ENCODE peak calls at places on chromosome 13, in ten cellular contexts. M is K562; P is CD8-positive, alpha-beta memory T cell; F is A549; B is upper lobe of right lung; W is colonic mucosa; L is fibroblast of lung; D is esophagus squamous epithelium; V is prostate gland; Q is effector memory CD4-positive, alpha-beta T cell. R is an unnamed sample.

GRCh38 chr13:40233731-40234195 is 432.7 kb downstream of the FOXO1 start:
- DNase-seq in M (no peak), D (no peak), F (no peak), W (no peak), Q (no peak), V (peak), P (no peak), L (no peak), B (no peak), R (no peak)

GRCh38 chr13:50130686-50131051 is 115.4 kb downstream of the KCNRG start:
- DNase-seq in D (no peak), V (no peak), P (peak), L (peak), M (no peak), F (peak), B (no peak), Q (no peak), W (peak), R (peak)

GRCh38 chr13:76790519-76791289 is 95.5 kb downstream of the KCTD12 start:
- DNase-seq in Q (no peak), B (no peak), W (no peak), M (no peak), P (no peak), V (no peak), F (no peak), D (no peak), L (no peak), R (peak)

GRCh38 chr13:114142640-114143490 is 10.4 kb upstream of the RASA3 start:
- DNase-seq in L (peak), M (no peak), P (peak), Q (peak), B (peak), D (no peak), W (peak), F (no peak), V (peak), R (no peak)

GRCh38 chr13:112343591-112343990 is 32.6 kb upstream of the SPACA7 start:
- DNase-seq in B (peak), L (no peak), V (no peak), W (no peak), F (no peak), M (no peak), P (no peak), Q (no peak), D (no peak), R (no peak)

GRCh38 chr13:94063096-94063495 is 416.4 kb downstream of the DCT start:
- DNase-seq in L (peak), B (no peak), V (no peak), P (no peak), F (no peak), D (no peak), W (no peak), Q (no peak), M (no peak), R (peak)

GRCh38 chr13:105663182-105663581 is 872.3 kb downstream of the EFNB2 start:
- DNase-seq in Q (no peak), P (no peak), V (no peak), W (no peak), L (no peak), M (no peak), D (no peak), B (no peak), F (no peak), R (no peak)

GRCh38 chr13:75870397-75870801 is 234.3 kb downstream of the LMO7 start:
- DNase-seq in Q (no peak), V (no peak), B (no peak), W (no peak), F (peak), L (peak), M (peak), D (no peak), P (peak), R (peak)

GRCh38 chr13:99743079-99743478 is 228.5 kb downstream of the ZIC5 start:
- DNase-seq in M (no peak), P (no peak), L (no peak), D (no peak), B (no peak), Q (no peak), F (no peak), W (no peak), V (no peak), R (no peak)

GRCh38 chr13:50167224-50167947 is 152.1 kb downstream of the KCNRG start:
- DNase-seq in L (no peak), F (no peak), D (no peak), B (no peak), Q (no peak), M (no peak), V (no peak), P (no peak), W (no peak), R (no peak)

GRCh38 chr13:110680852-110681251 is 25.1 kb downstream of the CARS2 start:
- DNase-seq in P (peak), W (no peak), L (peak), D (no peak), B (no peak), V (no peak), Q (no peak), F (peak), M (peak), R (peak)

GRCh38 chr13:51841732-51842131 is 3.2 kb downstream of the TMEM272 start:
- DNase-seq in M (no peak), W (no peak), Q (no peak), B (no peak), V (no peak), D (no peak), F (no peak), P (no peak), L (no peak), R (no peak)

GRCh38 chr13:82655518-82655855 is 1226.8 kb downstream of the SLITRK1 start:
- DNase-seq in B (no peak), P (no peak), M (no peak), L (no peak), Q (no peak), F (no peak), V (no peak), D (no peak), W (no peak), R (peak)

GRCh38 chr13:26476111-26476743 is 81.3 kb upstream of the WASF3 start:
- DNase-seq in M (no peak), P (no peak), L (peak), W (no peak), V (no peak), B (no peak), Q (no peak), F (no peak), D (no peak), R (no peak)

GRCh38 chr13:99307247-99307646 is at the start of gene GPR183:
- DNase-seq in M (peak), V (no peak), Q (no peak), F (no peak), D (no peak), P (peak), B (no peak), W (no peak), L (no peak), R (peak)

GRCh38 chr13:93927431-93927830 is 552.1 kb downstream of the DCT start:
- DNase-seq in B (no peak), P (no peak), D (no peak), Q (no peak), L (no peak), F (no peak), V (no peak), M (no peak), W (no peak), R (peak)

GRCh38 chr13:42266464-42266863 is 5.5 kb upstream of the AKAP11 start:
- DNase-seq in L (peak), D (no peak), W (no peak), M (no peak), P (no peak), Q (no peak), B (no peak), F (no peak), V (no peak), R (peak)

GRCh38 chr13:75079226-75079625 is 402.7 kb downstream of the TBC1D4 start:
- DNase-seq in M (no peak), F (no peak), W (no peak), V (no peak), B (no peak), Q (no peak), P (no peak), L (peak), D (no peak), R (peak)

GRCh38 chr13:111508164-111508870 is 187.9 kb downstream of the TEX29 start:
- DNase-seq in W (no peak), F (no peak), B (no peak), P (no peak), D (no peak), L (no peak), V (no peak), M (no peak), Q (no peak), R (no peak)

GRCh38 chr13:44815507-44816074 is 173.7 kb downstream of the NUFIP1 start:
- DNase-seq in B (no peak), D (no peak), V (peak), W (peak), L (peak), Q (no peak), P (no peak), F (peak), M (no peak), R (peak)

GRCh38 chr13:69280399-69280798 is 827.2 kb upstream of the ATXN8OS start:
- DNase-seq in P (no peak), W (no peak), B (no peak), F (no peak), Q (no peak), V (no peak), L (no peak), D (no peak), M (no peak), R (no peak)

GRCh38 chr13:78121459-78122348 is 203.1 kb upstream of the EDNRB start:
- DNase-seq in F (peak), D (no peak), V (peak), P (peak), Q (no peak), M (peak), B (no peak), L (peak), W (peak), R (peak)

GRCh38 chr13:44382635-44383145 is 9.1 kb downstream of the SERP2 start:
- DNase-seq in L (no peak), M (peak), W (no peak), F (no peak), P (no peak), D (no peak), B (no peak), V (peak), Q (no peak), R (no peak)

GRCh38 chr13:34358811-34359513 is 541.0 kb downstream of the RFC3 start:
- DNase-seq in D (no peak), P (no peak), W (no peak), V (no peak), L (peak), B (no peak), Q (no peak), F (no peak), M (no peak), R (peak)

GRCh38 chr13:28320884-28321574 is 173.9 kb downstream of the FLT1 start:
- DNase-seq in W (no peak), F (no peak), B (no peak), Q (no peak), D (no peak), V (no peak), P (no peak), M (no peak), L (peak), R (no peak)

GRCh38 chr13:85896516-85897450 is 97.6 kb upstream of the SLITRK6 start:
- DNase-seq in B (no peak), P (no peak), Q (no peak), V (no peak), W (no peak), D (no peak), F (no peak), M (no peak), L (no peak), R (no peak)

GRCh38 chr13:95276119-95276505 is 25.1 kb downstream of the ABCC4 start:
- DNase-seq in P (no peak), M (no peak), V (no peak), W (no peak), L (no peak), D (no peak), Q (no peak), F (no peak), B (no peak), R (no peak)

GRCh38 chr13:21071894-21072293 is 10.5 kb upstream of the LATS2 start:
- DNase-seq in M (no peak), B (no peak), P (no peak), V (no peak), Q (no peak), D (no peak), L (peak), F (no peak), W (no peak), R (peak)

GRCh38 chr13:29861694-29862110 is 11.3 kb upstream of the UBL3 start:
- DNase-seq in W (no peak), B (no peak), M (no peak), V (no peak), D (no peak), L (peak), F (no peak), Q (no peak), P (no peak), R (no peak)

GRCh38 chr13:95533545-95534135 is 18.9 kb upstream of the CLDN10 start:
- DNase-seq in F (no peak), D (no peak), W (peak), M (no peak), B (no peak), L (no peak), V (no peak), Q (no peak), P (no peak), R (no peak)

GRCh38 chr13:109918179-109918651 is 131.8 kb upstream of the IRS2 start:
- DNase-seq in Q (no peak), B (no peak), W (no peak), M (no peak), V (no peak), P (no peak), F (no peak), D (no peak), L (no peak), R (peak)

GRCh38 chr13:26348966-26349365 is 95.0 kb downstream of the CDK8 start:
- DNase-seq in M (peak), B (no peak), L (no peak), V (no peak), F (no peak), P (no peak), D (no peak), W (no peak), Q (no peak), R (no peak)

GRCh38 chr13:27678306-27679040 is 56.8 kb downstream of the POLR1D start:
- DNase-seq in Q (no peak), D (no peak), P (no peak), W (peak), B (no peak), M (peak), F (no peak), L (no peak), V (no peak), R (no peak)

GRCh38 chr13:50720856-50721663 is 122.4 kb downstream of the DLEU7 start:
- DNase-seq in F (no peak), P (no peak), W (no peak), M (no peak), B (no peak), D (no peak), L (no peak), Q (no peak), V (no peak), R (no peak)

GRCh38 chr13:98821372-98822237 is 69.1 kb upstream of the SLC15A1 start:
- DNase-seq in L (peak), M (no peak), Q (no peak), P (no peak), W (peak), B (no peak), F (no peak), V (no peak), D (no peak), R (peak)

GRCh38 chr13:76885203-76886004 is 801 bp downstream of the KCTD12 start:
- DNase-seq in P (peak), B (peak), L (peak), W (peak), V (peak), D (peak), F (peak), M (peak), Q (peak), R (peak)

GRCh38 chr13:51797664-51798488 is 6.1 kb downstream of the DHRS12 start:
- DNase-seq in Q (peak), M (peak), B (no peak), L (peak), P (peak), V (peak), F (peak), D (no peak), W (peak), R (peak)

GRCh38 chr13:67023088-67023893 is 206.8 kb downstream of the PCDH9 start:
- DNase-seq in Q (no peak), F (peak), W (no peak), P (no peak), M (peak), D (no peak), V (no peak), B (no peak), L (peak), R (peak)

GRCh38 chr13:23427342-23428182 is 5.9 kb downstream of the SACS start:
- DNase-seq in P (no peak), W (no peak), M (no peak), F (peak), L (peak), Q (no peak), D (no peak), V (peak), B (no peak), R (peak)

GRCh38 chr13:23432589-23432988 is 913 bp downstream of the SACS start:
- DNase-seq in M (no peak), Q (no peak), L (no peak), P (no peak), F (no peak), V (no peak), D (no peak), W (no peak), B (no peak), R (no peak)

GRCh38 chr13:23430664-23431063 is 2.8 kb downstream of the SACS start:
- DNase-seq in B (no peak), F (no peak), Q (no peak), V (no peak), L (no peak), M (no peak), W (no peak), P (no peak), D (no peak), R (no peak)

GRCh38 chr13:23433171-23434153 is at the start of gene SACS:
- DNase-seq in D (no peak), B (no peak), V (no peak), P (no peak), F (peak), L (peak), W (no peak), M (no peak), Q (no peak), R (peak)

GRCh38 chr13:23428183-23428528 is 5.3 kb downstream of the SACS start:
- DNase-seq in Q (no peak), M (peak), W (no peak), F (no peak), V (no peak), P (no peak), B (no peak), L (peak), D (no peak), R (peak)
- H3K4me3 ChIP-seq in Q (no peak), M (no peak), W (no peak), F (no peak), V (no peak), P (no peak), B (no peak), L (no peak), D (no peak), R (no peak)

DNA sequence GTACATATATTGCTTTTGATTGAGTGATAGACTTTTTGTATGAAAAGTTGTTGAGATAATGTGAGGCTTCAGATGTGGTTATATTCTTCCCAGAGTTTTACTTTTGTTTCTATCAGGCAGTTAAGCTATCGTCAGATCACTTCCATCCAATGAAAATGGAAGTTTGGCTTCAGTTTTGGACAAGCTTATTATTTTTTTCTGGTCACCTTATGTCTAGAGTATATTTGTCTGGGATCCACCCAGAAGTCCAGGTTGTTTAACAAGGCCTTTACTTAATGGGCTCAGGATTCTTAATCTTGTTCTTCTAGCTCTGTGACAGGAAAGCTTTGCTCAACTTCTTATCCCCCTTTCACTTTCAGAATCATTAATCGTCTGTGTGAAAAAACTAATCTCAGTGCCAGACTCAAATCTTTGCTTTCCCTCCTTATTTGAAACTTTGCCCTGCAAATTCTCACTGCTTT is 150.9 kb downstream of the PDS5B start:
- DNase-seq in B (no peak), P (peak), F (no peak), W (no peak), M (no peak), Q (no peak), L (peak), D (no peak), V (peak), R (peak)
- H3K4me3 ChIP-seq in B (peak), P (peak), F (no peak), W (peak), M (no peak), Q (peak), L (peak), D (peak), V (peak), R (no peak)

GRCh38 chr13:43319617-43320444 is 296.4 kb downstream of the DNAJC15 start:
- DNase-seq in W (no peak), M (no peak), F (no peak), V (no peak), B (no peak), P (no peak), Q (no peak), D (no peak), L (no peak), R (no peak)

DNA sequence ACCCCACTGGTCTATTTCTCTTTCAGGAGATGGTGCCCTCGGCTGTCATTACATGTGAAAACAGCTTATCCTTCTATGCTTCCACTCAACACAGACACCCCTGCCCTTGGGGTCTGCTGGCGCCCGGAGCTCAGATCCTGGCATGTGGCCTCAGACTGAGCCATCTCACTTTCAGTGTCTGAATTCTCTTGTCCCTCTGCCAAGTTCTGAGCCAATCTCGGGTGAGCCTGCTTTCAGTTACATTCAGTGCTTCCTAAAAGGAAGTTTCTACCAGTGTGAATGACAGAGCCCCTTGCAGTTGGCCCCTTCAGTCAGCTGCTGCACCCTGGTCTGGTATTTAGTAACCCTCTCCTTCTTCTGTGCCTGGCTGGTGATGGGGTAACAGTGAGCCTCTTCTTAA is 293.6 kb downstream of the DNAJC15 start:
- DNase-seq in M (no peak), P (no peak), W (no peak), F (no peak), L (peak), V (peak), Q (no peak), D (no peak), B (no peak), R (peak)
- H3K4me3 ChIP-seq in M (no peak), P (no peak), W (no peak), F (no peak), L (peak), V (no peak), Q (no peak), D (peak), B (no peak), R (peak)

DNA sequence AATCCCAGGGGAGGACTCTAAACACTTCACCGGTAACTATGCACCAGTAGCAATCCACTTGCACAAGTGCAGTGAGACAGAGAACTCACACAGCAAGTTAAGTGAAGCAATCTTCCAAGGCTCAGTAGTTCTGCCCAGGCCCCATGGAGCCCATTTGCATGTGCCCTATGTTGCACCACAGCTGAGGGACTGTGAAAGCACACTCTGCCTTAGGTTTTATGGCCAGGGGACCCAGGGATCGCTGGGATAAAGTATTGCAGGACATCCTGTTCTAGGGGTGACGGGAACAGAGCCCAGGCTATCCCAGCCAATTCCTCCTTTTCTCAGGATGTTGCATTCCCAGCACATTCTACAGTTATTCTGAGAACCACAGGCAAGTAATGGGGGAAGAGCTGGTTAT is 6.0 kb upstream of the AMER2 start:
- DNase-seq in D (no peak), B (no peak), V (no peak), Q (no peak), F (no peak), P (no peak), L (no peak), M (no peak), W (no peak), R (no peak)
- H3K4me3 ChIP-seq in D (no peak), B (no peak), V (no peak), Q (no peak), F (no peak), P (no peak), L (no peak), M (no peak), W (no peak), R (no peak)

GRCh38 chr13:107216046-107216715 is 648.2 kb upstream of the ARGLU1 start:
- DNase-seq in M (no peak), P (no peak), B (no peak), V (no peak), W (no peak), L (no peak), Q (no peak), D (no peak), F (no peak), R (no peak)

GRCh38 chr13:107208889-107209288 is 641.0 kb upstream of the ARGLU1 start:
- DNase-seq in V (no peak), Q (no peak), B (no peak), M (no peak), L (no peak), W (no peak), F (no peak), D (no peak), P (no peak), R (no peak)

GRCh38 chr13:107210216-107211010 is 642.5 kb upstream of the ARGLU1 start:
- DNase-seq in L (peak), D (no peak), W (no peak), Q (no peak), P (no peak), M (no peak), F (no peak), V (no peak), B (no peak), R (peak)

GRCh38 chr13:107209811-107210210 is 641.9 kb upstream of the ARGLU1 start:
- DNase-seq in M (no peak), Q (no peak), V (no peak), P (no peak), D (no peak), F (no peak), B (no peak), W (no peak), L (peak), R (peak)

GRCh38 chr13:107211073-107211472 is 643.1 kb upstream of the ARGLU1 start:
- DNase-seq in P (peak), F (peak), Q (no peak), B (peak), W (peak), D (no peak), M (peak), L (peak), V (peak), R (peak)
- H3K4me3 ChIP-seq in P (no peak), F (no peak), Q (no peak), B (peak), W (no peak), D (peak), M (no peak), L (peak), V (no peak), R (no peak)

R was measured in cardiac fibroblast.